ENCODE peak calls at places on chromosomes 2 and 18, in four cellular contexts. E is kidney, C is hepatocyte, O is mammary epithelial cell. T is an unnamed sample.
A peak's percentile ranks its signal among the peaks of the same experiment; 100 is the strongest.

GRCh38 chr2:192960945-192961344 is 766.2 kb upstream of the TMEFF2 start:
- DNase-seq in E (no peak), O (peak; percentile 25), C (no peak), T (no peak)

GRCh38 chr18:79802298-79802697 is 4.6 kb downstream of the KCNG2 start:
- DNase-seq in E (peak; percentile 60), C (no peak), O (no peak), T (peak; percentile 37)

GRCh38 chr18:32769242-32770180 is 3.3 kb downstream of the KLHL14 start:
- DNase-seq in O (no peak), C (peak; percentile 26), E (peak; percentile 80), T (no peak)

GRCh38 chr2:120764434-120764833 is 28.8 kb downstream of the GLI2 start:
- DNase-seq in O (no peak), C (no peak), E (peak; percentile 10), T (peak; percentile 3)

GRCh38 chr2:240144649-240145261 is 4.3 kb upstream of the OTOS start:
- DNase-seq in O (no peak), C (no peak), E (peak; percentile 74), T (peak; percentile 46)

GRCh38 chr2:26846881-26847662 is 860 bp upstream of the DPYSL5 start:
- DNase-seq in E (peak; percentile 69), C (peak; percentile 8), O (no peak), T (no peak)

GRCh38 chr18:8856769-8857393 is 151.5 kb downstream of the MTCL1 start:
- DNase-seq in C (no peak), E (no peak), O (no peak), T (no peak)

GRCh38 chr2:85708641-85709040 is 14.5 kb downstream of the GNLY start:
- DNase-seq in O (no peak), E (no peak), C (no peak), T (no peak)

GRCh38 chr2:128437181-128437520 is 118.5 kb upstream of the HS6ST1 start:
- DNase-seq in C (no peak), O (no peak), E (no peak), T (no peak)

GRCh38 chr2:179553382-179553781 is 288.8 kb upstream of the SESTD1 start:
- DNase-seq in O (no peak), C (no peak), E (no peak), T (no peak)

GRCh38 chr2:144470334-144470733 is 49.6 kb downstream of the ZEB2 start:
- DNase-seq in E (no peak), O (no peak), C (no peak), T (no peak)

GRCh38 chr2:189208254-189208653 is 28.7 kb upstream of the COL5A2 start:
- DNase-seq in O (no peak), C (no peak), E (no peak), T (no peak)

GRCh38 chr2:30225131-30225762 is 6.1 kb upstream of the LBH start:
- DNase-seq in E (no peak), C (peak; percentile 69), O (peak; percentile 23), T (no peak)

GRCh38 chr2:111053825-111054490 is 66.8 kb upstream of the BCL2L11 start:
- DNase-seq in E (no peak), C (peak; percentile 1), O (no peak), T (no peak)
- H3K4me1 ChIP-seq in E (peaks cover 10% of the 10 kb centered on the region), C (peaks cover 16% of the 10 kb centered on the region), O (no peaks in the 10 kb centered on the region), T (no peaks in the 10 kb centered on the region)

DNA sequence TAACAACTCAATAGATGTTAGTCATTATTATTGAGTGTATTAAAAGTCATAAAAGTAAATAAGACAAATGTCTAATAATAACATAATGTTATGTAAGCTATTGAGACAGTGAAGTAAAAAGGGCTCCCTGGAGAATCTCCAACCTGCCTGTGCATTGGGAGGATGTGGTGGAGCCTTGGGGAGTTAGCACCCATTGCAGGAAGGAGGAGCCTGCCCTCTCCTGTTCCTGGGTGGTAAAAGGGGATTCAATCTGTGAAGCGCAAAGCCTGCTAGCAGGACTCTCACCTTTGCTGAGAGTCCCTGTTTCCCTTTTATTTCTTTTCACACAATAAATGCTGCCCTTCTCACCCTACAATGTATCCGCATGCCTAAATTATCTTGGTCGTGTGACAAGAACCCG is 206.1 kb downstream of the RAB3GAP1 start:
- DNase-seq in C (no peak), E (no peak), O (peak; percentile 6), T (no peak)
- TF ChIP-seq CTCF in C (no peak), E (no peak), O (no peak), T (no peak)

GRCh38 chr2:176187306-176188217 is 906 bp upstream of the HOXD1 start:
- DNase-seq in E (no peak), O (no peak), C (no peak), T (no peak)
- H3K4me3 ChIP-seq in E (peak overlapping the region; percentile 96), O (peak overlapping the region; percentile 63), C (peak overlapping the region; percentile 49), T (peak overlapping the region; percentile 63)

DNA sequence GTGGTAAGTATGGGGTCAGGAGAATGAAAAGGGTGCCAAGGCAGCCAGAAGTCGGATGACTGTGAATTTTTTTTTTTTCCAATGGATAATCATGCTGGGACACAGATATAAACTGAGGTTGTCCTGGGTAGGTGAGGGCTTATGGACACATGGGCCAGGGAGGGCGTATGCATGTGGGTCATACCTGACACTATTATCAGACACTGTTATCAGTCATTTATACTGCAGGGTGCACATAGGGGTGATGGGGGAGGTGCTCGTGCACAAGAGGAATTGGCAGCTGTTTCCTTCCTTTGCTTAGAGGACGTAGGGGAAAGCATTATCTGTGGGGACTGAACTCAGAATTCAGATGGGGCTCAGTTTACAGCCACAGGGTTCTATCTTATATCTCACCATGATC is 10.1 kb downstream of the CTIF start:
- DNase-seq in O (no peak), E (no peak), C (no peak), T (no peak)
- H3K4me1 ChIP-seq in O (peaks cover 65% of the 10 kb centered on the region), E (peaks cover 21% of the 10 kb centered on the region), C (peaks cover 41% of the 10 kb centered on the region), T (peaks cover 37% of the 10 kb centered on the region)

DNA sequence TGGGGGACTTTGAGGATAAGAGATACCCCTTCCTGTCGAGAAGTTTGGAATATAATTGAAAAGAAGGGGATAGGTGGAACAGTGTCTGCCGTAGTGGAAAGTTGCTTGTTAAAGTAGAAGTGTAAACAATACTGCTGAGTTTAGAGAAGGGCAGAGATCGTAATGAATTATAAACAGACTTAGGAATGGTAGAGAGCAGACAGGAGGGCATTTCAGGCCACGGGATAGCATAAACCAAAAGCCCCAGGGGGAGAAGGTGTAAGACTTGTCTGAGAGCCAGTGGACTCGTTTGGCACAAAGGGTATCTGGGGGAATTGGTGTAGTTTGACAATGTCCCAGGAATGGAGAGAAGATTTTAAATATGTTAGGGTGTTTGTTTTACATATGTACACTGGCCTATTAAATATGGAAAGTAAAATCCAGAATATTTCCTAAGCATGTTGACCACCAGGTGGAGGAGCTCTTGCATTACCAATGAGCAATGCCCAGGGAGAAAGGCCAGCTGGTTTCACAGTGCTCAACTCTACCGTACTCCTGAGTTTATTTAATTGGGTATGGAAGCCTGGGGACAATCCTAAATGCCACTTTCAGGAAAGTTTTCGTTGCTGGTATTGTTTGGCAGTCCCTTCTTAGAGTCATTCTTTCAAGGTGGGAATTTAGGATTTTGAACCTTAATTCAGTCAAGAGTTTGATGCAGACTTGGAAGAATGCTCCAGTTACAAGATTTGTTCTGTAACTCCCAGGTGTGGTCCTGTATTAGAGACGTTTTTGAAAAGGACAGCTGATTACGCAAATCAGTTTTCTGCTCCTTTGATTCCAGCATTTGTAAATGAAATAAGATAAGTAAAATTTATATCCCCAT is 7.5 kb downstream of the COPS8 start:
- DNase-seq in E (no peak), O (peak; percentile 48), C (peak; percentile 76), T (no peak)
- TF ChIP-seq CTCF in E (peak; percentile 32), O (peak; percentile 68), C (peak; percentile 70), T (no peak)

GRCh38 chr2:19878268-19879046 is 23.3 kb downstream of the TTC32 start:
- DNase-seq in C (no peak), O (no peak), E (no peak), T (no peak)

GRCh38 chr2:19881866-19882265 is 19.9 kb downstream of the TTC32 start:
- DNase-seq in C (no peak), O (no peak), E (no peak), T (no peak)

GRCh38 chr2:19876751-19877150 is 25.0 kb downstream of the TTC32 start:
- DNase-seq in C (no peak), O (no peak), E (no peak), T (no peak)

GRCh38 chr2:19881221-19881620 is 20.6 kb downstream of the TTC32 start:
- DNase-seq in E (no peak), O (no peak), C (no peak), T (no peak)

GRCh38 chr2:19879115-19879514 is 22.7 kb downstream of the TTC32 start:
- DNase-seq in O (no peak), E (no peak), C (no peak), T (no peak)
- H3K4me3 ChIP-seq in O (no peak overlapping the region), E (no peak overlapping the region), C (no peak overlapping the region), T (no peak overlapping the region)

GRCh38 chr2:235505210-235505741 is 11.4 kb downstream of the AGAP1 start:
- DNase-seq in E (no peak), O (no peak), C (peak; percentile 45), T (no peak)

GRCh38 chr2:235506291-235506996 is 12.6 kb downstream of the AGAP1 start:
- DNase-seq in O (no peak), E (no peak), C (no peak), T (no peak)

GRCh38 chr2:235506997-235507615 is 13.3 kb downstream of the AGAP1 start:
- DNase-seq in O (no peak), E (no peak), C (no peak), T (no peak)

GRCh38 chr2:235501663-235502009 is 7.8 kb downstream of the AGAP1 start:
- DNase-seq in E (no peak), O (no peak), C (no peak), T (no peak)

DNA sequence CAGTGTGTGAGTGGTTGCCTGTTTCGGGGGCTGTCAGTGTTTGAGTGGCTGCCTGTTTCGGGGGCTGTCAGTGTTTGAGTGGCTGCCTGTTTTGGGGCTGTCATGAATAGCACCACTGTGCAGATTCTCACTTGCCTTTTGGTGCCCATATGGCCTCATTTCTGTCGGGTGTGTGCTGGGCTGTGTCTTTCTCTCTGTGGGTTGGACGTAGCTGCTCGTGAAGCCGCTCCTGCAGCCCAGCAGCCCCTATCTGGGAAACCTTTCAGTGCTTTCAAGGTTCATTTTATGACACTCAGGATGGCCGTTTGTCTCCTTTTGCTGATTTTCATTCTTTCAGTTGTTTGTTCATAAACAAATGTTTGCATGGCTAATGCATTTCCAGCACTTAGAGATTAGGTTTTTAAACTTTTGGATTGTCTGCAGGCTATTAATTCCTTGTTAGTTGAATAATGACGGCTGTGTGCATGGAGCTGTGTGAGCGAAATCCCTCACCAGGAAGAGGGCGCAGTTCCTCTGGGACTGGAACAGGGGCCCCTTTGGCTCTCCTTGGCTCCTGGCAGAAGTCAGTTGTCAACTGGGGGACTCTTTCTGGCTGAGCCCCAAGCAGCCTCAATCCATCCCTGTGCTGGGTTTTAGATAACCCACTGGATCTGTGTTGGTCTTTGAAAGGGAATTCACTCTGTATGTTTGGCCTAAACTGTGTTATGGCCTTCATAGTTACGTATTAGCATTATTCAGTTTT is 10.8 kb downstream of the AGAP1 start:
- DNase-seq in C (no peak), O (no peak), E (no peak), T (no peak)
- H3K4me1 ChIP-seq in C (peaks cover 29% of the 10 kb centered on the region), O (peaks cover 17% of the 10 kb centered on the region), E (peaks cover 26% of the 10 kb centered on the region), T (peaks cover 58% of the 10 kb centered on the region)

GRCh38 chr2:172153161-172153560 is 50.5 kb upstream of the DLX2 start:
- DNase-seq in C (no peak), E (no peak), O (no peak), T (no peak)
- TF ChIP-seq CTCF in C (no peak), E (no peak), O (no peak), T (no peak)

T was measured in lower lobe of right lung.